ENCODE peak calls at places on chromosome 22, in nine cellular contexts. V is K562, I is ovary, F is neuronal stem cell, B is mesendoderm, Y is AG04450, U is HFF-Myc, Q is Caco-2, R is body of pancreas. J is an unnamed sample.

GRCh38 chr22:43826142-43827093 is 14.3 kb upstream of the EFCAB6 start:
- DNase-seq in F (no peak), R (peak), Y (no peak), B (no peak), V (no peak), I (no peak), Q (no peak), U (no peak), J (no peak)

GRCh38 chr22:38754247-38755154 is 1.3 kb downstream of the SUN2 start:
- DNase-seq in U (peak), V (peak), I (peak), R (peak), Q (no peak), Y (peak), B (peak), F (no peak), J (peak)

GRCh38 chr22:28243539-28243938 is 324.5 kb upstream of the PITPNB start:
- DNase-seq in U (no peak), F (no peak), R (no peak), B (peak), Y (no peak), V (no peak), Q (no peak), I (no peak), J (no peak)

GRCh38 chr22:34068011-34068410 is 147.7 kb upstream of the LARGE1 start:
- DNase-seq in F (no peak), I (no peak), U (no peak), Q (no peak), Y (no peak), B (no peak), V (no peak), R (no peak), J (no peak)

GRCh38 chr22:42662114-42663021 is 13.2 kb upstream of the CYB5R3 start:
- DNase-seq in R (peak), V (peak), Q (peak), I (peak), B (peak), U (no peak), Y (no peak), F (peak), J (peak)

GRCh38 chr22:47376901-47377520 is 614.6 kb downstream of the TBC1D22A start:
- DNase-seq in U (peak), I (no peak), F (no peak), R (no peak), B (no peak), Q (peak), Y (no peak), V (no peak), J (no peak)

GRCh38 chr22:37643225-37643847 is 3.9 kb downstream of the SH3BP1 start:
- DNase-seq in V (peak), Q (peak), B (peak), R (peak), U (peak), I (peak), Y (peak), F (peak), J (peak)

GRCh38 chr22:42439821-42440674 is 7.8 kb upstream of the NFAM1 start:
- DNase-seq in Q (no peak), V (no peak), F (no peak), R (peak), B (peak), U (no peak), Y (no peak), I (peak), J (no peak)

GRCh38 chr22:36323182-36323854 is 64.4 kb downstream of the MYH9 start:
- DNase-seq in I (peak), B (no peak), R (no peak), Q (no peak), U (no peak), V (no peak), F (no peak), Y (no peak), J (peak)

GRCh38 chr22:47123827-47124442 is 361.5 kb downstream of the TBC1D22A start:
- DNase-seq in F (no peak), U (no peak), R (no peak), Y (no peak), V (no peak), I (no peak), B (peak), Q (no peak), J (no peak)

GRCh38 chr22:37175414-37176144 is 12.5 kb downstream of the C1QTNF6 start:
- DNase-seq in V (no peak), R (no peak), U (no peak), F (no peak), I (no peak), Y (no peak), B (no peak), Q (peak), J (no peak)

GRCh38 chr22:37120569-37121340 is 11.2 kb upstream of the TMPRSS6 start:
- DNase-seq in F (no peak), I (no peak), V (no peak), B (peak), U (no peak), Q (no peak), Y (no peak), R (no peak), J (no peak)

DNA sequence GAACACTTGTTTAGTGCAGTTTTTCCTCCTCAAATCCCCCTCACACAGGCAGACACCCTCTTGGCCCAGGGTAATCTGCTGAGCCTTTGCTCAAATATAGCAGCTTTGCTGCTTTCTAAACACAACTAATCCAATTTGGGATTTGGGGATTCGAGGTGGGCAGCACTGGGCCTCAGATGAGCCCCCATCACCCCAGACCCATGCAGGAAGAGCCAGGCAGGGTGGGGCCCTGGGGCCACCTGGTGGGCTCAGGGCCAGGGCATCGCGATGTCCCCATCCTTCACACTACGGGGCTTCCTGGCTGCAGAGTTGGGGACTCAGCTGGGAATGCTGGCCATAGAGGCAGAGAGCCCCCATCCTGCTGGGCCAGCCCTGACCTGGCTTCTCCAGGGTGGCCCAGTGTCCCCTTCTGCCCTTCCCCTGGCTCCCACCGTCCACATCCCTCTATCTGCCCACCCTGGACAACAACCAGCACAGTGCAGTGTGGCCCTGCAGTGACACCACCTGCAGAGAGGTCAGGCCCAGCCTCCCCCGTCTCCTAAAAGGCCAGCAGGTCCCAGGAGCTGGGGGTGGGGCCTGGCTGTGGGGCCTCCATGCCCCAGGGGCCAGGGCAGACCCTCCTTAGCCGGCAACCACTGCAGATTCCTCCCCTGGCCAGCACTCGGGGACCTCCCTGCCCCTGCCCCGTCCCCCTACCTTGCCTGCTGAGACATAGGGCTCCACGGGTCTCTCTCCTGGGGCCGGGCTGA is 56.6 kb upstream of the CCDC188 start:
- DNase-seq in R (no peak), U (no peak), Y (no peak), Q (no peak), V (no peak), I (no peak), B (no peak), F (no peak), J (no peak)
- H3K4me3 ChIP-seq in R (no peak), U (peak), Y (peak), Q (no peak), V (peak), I (no peak), B (no peak), F (no peak), J (no peak)

GRCh38 chr22:25050566-25050965 is 98.0 kb downstream of the KIAA1671 start:
- DNase-seq in R (no peak), Y (no peak), U (no peak), F (no peak), B (no peak), V (no peak), I (no peak), Q (no peak), J (no peak)

GRCh38 chr22:25054943-25055511 is 102.5 kb downstream of the KIAA1671 start:
- DNase-seq in U (no peak), B (no peak), Q (no peak), F (no peak), V (no peak), I (no peak), Y (no peak), R (no peak), J (peak)

GRCh38 chr22:25051983-25052710 is 99.6 kb downstream of the KIAA1671 start:
- DNase-seq in U (no peak), Y (no peak), Q (no peak), R (peak), V (no peak), I (no peak), F (no peak), B (no peak), J (no peak)

GRCh38 chr22:25051073-25051472 is 98.6 kb downstream of the KIAA1671 start:
- DNase-seq in Y (no peak), Q (no peak), B (peak), V (peak), I (no peak), R (no peak), F (no peak), U (no peak), J (no peak)

DNA sequence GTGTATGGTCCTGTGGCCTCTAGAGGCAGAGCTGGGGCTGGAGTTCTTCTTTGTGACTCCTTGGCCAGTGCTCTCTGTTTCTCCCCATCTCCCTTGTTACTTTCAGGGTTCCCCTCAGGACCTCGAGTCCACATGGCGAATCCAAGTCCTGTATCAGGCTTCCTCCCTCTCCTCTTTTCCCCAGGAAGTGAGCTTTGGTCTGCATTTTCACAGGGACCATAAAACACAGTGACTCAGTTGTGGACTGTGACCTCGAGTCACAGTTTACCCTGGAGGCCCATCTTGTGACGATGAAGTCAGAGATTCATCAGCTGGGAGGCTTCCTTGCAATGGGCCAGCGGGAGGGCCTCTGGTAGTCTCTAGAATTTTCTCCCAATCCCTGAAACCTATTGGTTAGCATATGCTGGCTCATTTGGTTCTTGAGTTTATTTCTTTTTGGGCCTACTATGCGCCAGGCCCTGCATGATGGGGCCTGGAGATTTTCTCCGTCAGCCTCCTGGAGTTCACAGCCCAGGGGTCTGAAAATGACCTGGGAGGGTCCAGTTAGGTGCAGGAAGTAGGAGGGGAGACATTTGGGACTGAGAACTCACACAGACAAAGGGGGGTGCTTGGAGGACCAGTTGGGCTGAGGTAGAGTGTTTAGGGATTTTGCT is 100.8 kb downstream of the KIAA1671 start:
- DNase-seq in I (no peak), F (no peak), B (no peak), U (no peak), Q (peak), V (no peak), R (no peak), Y (no peak), J (no peak)
- H3K4me3 ChIP-seq in I (no peak), F (no peak), B (no peak), U (no peak), Q (no peak), V (no peak), R (no peak), Y (no peak), J (no peak)

DNA sequence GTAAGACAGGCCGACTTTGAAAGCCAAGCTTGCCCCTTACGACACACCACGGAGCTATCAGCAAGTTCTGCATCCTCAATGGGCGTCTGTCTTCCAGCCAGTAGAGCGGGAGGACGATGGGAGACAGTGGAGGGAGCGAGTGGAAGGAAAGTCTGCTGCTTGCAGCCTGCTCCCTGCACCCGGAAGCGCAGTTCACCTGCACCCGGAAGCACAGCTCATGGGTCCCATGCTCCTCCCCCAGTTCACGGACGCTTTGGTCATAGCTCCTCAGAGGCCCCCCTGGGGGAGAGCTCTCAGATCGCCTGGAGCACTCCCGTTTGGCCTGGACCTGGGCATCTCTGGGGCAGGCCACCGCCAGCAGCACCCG is 51.3 kb downstream of the FBLN1 start:
- DNase-seq in V (peak), U (no peak), B (no peak), F (no peak), I (peak), Y (no peak), Q (no peak), R (no peak), J (no peak)
- H3K4me3 ChIP-seq in V (no peak), U (no peak), B (no peak), F (no peak), I (no peak), Y (no peak), Q (no peak), R (no peak), J (no peak)

GRCh38 chr22:29469755-29470154 is 10.3 kb upstream of the NEFH start:
- DNase-seq in Q (no peak), B (peak), V (no peak), Y (no peak), F (no peak), I (no peak), R (no peak), U (no peak), J (no peak)
- H3K4me3 ChIP-seq in Q (peak), B (peak), V (no peak), Y (no peak), F (peak), I (no peak), R (no peak), U (no peak), J (no peak)

DNA sequence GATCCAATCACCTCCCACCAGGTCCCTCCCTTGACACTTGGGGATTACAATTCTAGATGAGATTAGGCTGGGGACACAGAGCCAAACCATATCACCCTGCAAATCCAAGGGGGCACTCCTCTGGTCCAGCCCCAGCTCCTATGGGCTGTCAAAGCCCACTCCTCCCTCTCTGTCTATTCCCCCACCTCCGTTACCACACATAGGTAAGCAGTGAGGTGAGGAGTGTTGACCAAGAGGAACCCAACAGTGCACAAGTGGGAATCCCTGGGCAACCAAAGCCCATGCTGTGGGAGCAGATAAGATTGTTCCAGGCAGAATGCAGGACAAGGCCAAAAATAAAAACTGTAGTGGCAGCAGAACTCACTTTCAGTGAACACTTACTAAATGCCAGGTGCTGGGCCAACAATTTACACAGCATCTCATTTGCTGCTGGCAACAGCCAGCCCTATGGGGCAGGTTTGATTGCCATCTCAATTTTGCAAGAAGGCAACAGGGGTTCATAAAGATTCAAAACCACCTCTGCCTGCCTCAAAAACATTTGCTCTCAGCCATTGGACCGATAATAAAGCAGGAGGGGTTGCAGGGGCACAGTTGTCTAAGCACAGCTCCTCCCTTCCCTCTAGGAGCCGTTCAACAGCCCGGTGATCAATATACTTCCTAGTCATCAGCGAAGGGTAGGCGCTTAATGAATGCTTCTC is 8.9 kb downstream of the SDF2L1 start:
- DNase-seq in V (no peak), F (no peak), U (no peak), Y (no peak), I (no peak), B (peak), Q (no peak), R (no peak), J (no peak)
- H3K4me3 ChIP-seq in V (peak), F (peak), U (peak), Y (peak), I (no peak), B (peak), Q (peak), R (no peak), J (no peak)

DNA sequence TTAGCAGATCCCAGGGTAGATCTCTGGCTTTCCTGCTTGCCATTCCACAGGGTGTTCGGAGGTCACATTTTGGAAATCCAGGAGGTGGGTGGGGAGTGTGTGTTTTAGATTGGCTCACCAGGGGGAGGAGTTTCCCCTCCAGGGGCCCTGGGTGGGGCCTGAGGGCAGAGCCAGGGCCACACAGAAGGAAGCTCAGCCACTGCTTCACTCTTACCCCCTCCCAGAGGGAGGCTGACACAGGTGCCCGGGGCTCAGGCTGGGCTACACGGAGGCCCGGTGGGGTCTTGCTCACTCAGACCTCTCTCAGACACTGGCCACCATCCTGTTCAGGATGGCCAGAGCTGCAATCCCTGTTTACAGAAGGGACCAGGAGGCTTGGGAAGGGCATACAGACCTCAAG is 2.5 kb downstream of the WNT7B start:
- DNase-seq in F (no peak), Y (no peak), U (no peak), B (no peak), V (no peak), R (no peak), Q (no peak), I (no peak), J (no peak)
- H3K4me3 ChIP-seq in F (no peak), Y (no peak), U (no peak), B (no peak), V (no peak), R (no peak), Q (no peak), I (no peak), J (no peak)

DNA sequence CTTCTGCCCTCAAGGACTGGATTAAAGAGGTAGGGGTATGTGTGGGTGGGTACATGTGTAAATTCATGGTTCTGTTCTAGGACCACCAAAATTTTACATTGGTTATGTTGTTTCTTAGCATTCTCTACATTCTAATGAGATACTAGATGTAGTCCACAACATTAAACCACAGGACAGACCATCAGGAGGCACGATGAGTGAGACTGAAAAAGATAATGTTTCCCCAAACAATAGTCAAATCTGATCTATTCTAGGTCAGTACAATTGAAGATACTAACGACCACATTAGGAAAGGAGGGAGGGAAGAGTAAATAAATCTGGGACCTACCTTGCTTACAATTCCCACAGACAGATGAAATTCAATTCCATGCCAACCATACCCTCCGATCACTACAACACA is 42.2 kb downstream of the MRTFA start:
- DNase-seq in U (no peak), Q (no peak), V (no peak), F (no peak), I (no peak), Y (no peak), R (no peak), B (peak), J (no peak)
- H3K4me3 ChIP-seq in U (no peak), Q (no peak), V (no peak), F (no peak), I (no peak), Y (no peak), R (no peak), B (no peak), J (no peak)

DNA sequence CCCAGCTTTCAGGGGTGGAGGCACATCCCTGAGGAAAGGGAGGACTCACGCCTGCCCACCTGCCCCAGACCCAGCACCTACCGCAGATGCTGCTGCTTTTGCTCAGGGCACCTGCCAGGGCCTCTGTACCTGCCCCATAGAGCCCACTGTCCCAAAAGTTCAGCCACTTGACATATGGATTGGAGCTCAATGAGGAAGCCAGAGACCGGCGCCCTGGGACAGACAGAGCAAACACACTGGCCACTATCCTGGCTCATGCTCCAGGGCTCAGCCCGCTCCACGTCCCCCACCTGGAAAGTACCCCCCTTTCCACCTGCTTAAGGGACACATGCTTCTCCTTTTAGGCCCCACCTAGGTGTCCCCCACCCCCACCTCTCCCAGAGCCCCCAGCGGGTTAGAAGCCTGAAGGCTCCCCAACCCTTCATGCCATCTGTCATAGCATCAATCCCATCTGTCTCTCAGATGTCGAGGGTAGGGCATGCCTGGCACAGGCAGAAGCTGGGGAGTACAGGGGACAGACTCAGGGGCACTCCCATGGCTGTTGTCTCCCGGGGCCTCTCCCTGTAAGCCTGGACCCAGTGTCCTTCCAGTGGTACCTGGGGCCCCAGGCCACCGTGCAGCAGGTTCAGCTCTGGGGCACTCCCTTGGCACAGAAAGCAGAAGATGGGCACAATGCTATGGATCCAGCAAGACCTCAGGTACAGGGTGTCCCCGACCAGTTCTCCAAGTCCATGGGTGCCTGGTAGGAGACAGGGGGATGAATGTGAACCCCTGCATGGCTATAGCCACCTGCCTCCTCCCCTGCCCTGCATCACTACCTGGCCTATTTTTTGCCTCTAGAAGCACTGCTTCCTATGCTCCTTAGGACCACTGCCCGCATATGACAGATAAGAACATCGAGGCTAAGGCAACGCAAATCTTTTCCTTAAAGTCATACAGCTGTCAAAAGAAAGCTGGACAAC is 2.2 kb upstream of the P2RX6 start:
- DNase-seq in B (no peak), Y (no peak), R (no peak), Q (no peak), I (peak), V (no peak), F (no peak), U (no peak), J (no peak)
- H3K4me3 ChIP-seq in B (no peak), Y (no peak), R (no peak), Q (no peak), I (no peak), V (peak), F (no peak), U (no peak), J (no peak)

GRCh38 chr22:50314455-50315288 is 7.2 kb upstream of the PLXNB2 start:
- DNase-seq in B (no peak), Y (no peak), U (no peak), R (no peak), F (no peak), Q (peak), V (peak), I (no peak), J (no peak)
- H3K4me3 ChIP-seq in B (no peak), Y (no peak), U (no peak), R (no peak), F (no peak), Q (no peak), V (peak), I (no peak), J (no peak)

J was measured in lower leg skin.